ENCODE peak calls at places on chromosomes 16 and 17, in five cellular contexts. One of them, this sample, is unnamed. For H3K4me1, the result is how much of the 10 kb centered on the place peaks cover.

GRCh38 chr17:50279639-50280038 is 5.4 kb downstream of the TMEM92 start:
- DNase-seq in GM23338: no peak
- DNase-seq in colonic mucosa: no peak
- DNase-seq in pancreas: no peak
- DNase-seq in ascending aorta: no peak
- DNase-seq in this sample: no peak

GRCh38 chr16:54374136-54374535 is 87.5 kb upstream of the IRX3 start:
- DNase-seq in GM23338: no peak
- DNase-seq in colonic mucosa: no peak
- DNase-seq in pancreas: no peak
- DNase-seq in ascending aorta: no peak
- DNase-seq in this sample: no peak

GRCh38 chr17:67151717-67152116 is 93.3 kb downstream of the HELZ start:
- DNase-seq in GM23338: no peak
- DNase-seq in colonic mucosa: no peak
- DNase-seq in pancreas: no peak
- DNase-seq in ascending aorta: no peak
- DNase-seq in this sample: no peak

GRCh38 chr16:47469227-47469626 is 8.1 kb downstream of the PHKB start:
- DNase-seq in GM23338: no peak
- DNase-seq in colonic mucosa: no peak
- DNase-seq in pancreas: no peak
- DNase-seq in ascending aorta: no peak
- DNase-seq in this sample: no peak

GRCh38 chr17:68763551-68763950 is 162.4 kb upstream of the FAM20A start:
- DNase-seq in GM23338: no peak
- DNase-seq in colonic mucosa: no peak
- DNase-seq in pancreas: no peak
- DNase-seq in ascending aorta: no peak
- DNase-seq in this sample: no peak

GRCh38 chr17:41629316-41629715 is 4.9 kb upstream of the KRT17 start:
- DNase-seq in GM23338: no peak
- DNase-seq in colonic mucosa: no peak
- DNase-seq in pancreas: no peak
- DNase-seq in ascending aorta: no peak
- DNase-seq in this sample: no peak

GRCh38 chr17:68455756-68456528 is 1.4 kb downstream of the WIPI1 start:
- DNase-seq in GM23338: no peak
- DNase-seq in colonic mucosa: no peak
- DNase-seq in pancreas: no peak
- DNase-seq in ascending aorta: no peak
- DNase-seq in this sample: no peak

GRCh38 chr16:56885446-56886162 is 20.6 kb downstream of the SLC12A3 start:
- DNase-seq in GM23338: no peak
- DNase-seq in colonic mucosa: no peak
- DNase-seq in pancreas: no peak
- DNase-seq in ascending aorta: no peak
- DNase-seq in this sample: no peak

GRCh38 chr17:47316316-47316715 is 7.4 kb upstream of the EFCAB13 start:
- DNase-seq in GM23338: no peak
- DNase-seq in colonic mucosa: peak
- DNase-seq in pancreas: no peak
- DNase-seq in ascending aorta: no peak
- DNase-seq in this sample: no peak

GRCh38 chr17:38439436-38439835 is 11.2 kb downstream of the ARHGAP23 start:
- DNase-seq in GM23338: no peak
- DNase-seq in colonic mucosa: no peak
- DNase-seq in pancreas: no peak
- DNase-seq in ascending aorta: no peak
- DNase-seq in this sample: no peak

GRCh38 chr17:38435795-38436194 is 7.5 kb downstream of the ARHGAP23 start:
- DNase-seq in GM23338: no peak
- DNase-seq in colonic mucosa: no peak
- DNase-seq in pancreas: no peak
- DNase-seq in ascending aorta: no peak
- DNase-seq in this sample: no peak

GRCh38 chr17:38434178-38434665 is 6.0 kb downstream of the ARHGAP23 start:
- DNase-seq in GM23338: no peak
- DNase-seq in colonic mucosa: no peak
- DNase-seq in pancreas: no peak
- DNase-seq in ascending aorta: no peak
- DNase-seq in this sample: no peak

GRCh38 chr17:38440614-38441397 is 12.5 kb downstream of the ARHGAP23 start:
- DNase-seq in GM23338: peak
- DNase-seq in colonic mucosa: no peak
- DNase-seq in pancreas: no peak
- DNase-seq in ascending aorta: no peak
- DNase-seq in this sample: no peak

GRCh38 chr17:38436386-38436785 is 8.1 kb downstream of the ARHGAP23 start:
- DNase-seq in GM23338: no peak
- DNase-seq in colonic mucosa: no peak
- DNase-seq in pancreas: no peak
- DNase-seq in ascending aorta: no peak
- DNase-seq in this sample: no peak
- H3K4me1 ChIP-seq in GM23338: under half
- H3K4me1 ChIP-seq in colonic mucosa: under half
- H3K4me1 ChIP-seq in pancreas: under half
- H3K4me1 ChIP-seq in ascending aorta: under half
- H3K4me1 ChIP-seq in this sample: under half

DNA sequence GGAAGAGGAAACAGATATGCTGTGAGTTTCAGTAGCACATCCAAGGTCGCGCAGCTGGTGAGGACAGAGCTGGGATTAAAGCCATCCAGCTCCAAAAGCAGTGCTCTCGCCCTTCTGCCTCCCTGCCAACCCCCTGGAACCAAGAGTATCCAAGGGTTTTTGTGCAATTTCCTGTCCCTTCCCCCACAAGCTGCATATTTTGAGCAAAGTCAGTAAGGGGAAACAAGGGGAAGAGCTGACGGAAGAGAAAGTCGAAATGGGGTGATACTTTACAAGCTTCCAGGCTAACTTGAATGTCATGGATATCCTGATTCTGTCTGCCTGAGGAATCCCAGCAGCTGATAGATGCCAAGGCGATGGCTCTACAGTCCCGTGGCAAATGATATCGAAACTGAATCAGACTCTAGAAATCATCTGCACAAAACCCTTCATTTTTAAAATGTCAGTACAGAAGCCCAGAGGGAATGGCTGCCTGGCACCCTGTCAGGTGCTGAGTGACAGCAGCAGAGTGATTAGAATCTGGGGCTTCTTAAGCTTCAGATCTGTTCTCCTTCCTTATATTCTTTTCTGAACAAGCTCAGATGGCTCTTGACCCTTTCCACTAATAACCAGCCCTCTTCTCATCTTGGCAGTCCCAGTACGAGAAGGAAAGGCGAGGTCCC is 42.9 kb upstream of the TEKT3 start:
- DNase-seq in GM23338: peak
- DNase-seq in colonic mucosa: peak
- DNase-seq in pancreas: no peak
- DNase-seq in ascending aorta: no peak
- DNase-seq in this sample: peak
- H3K4me3 ChIP-seq in GM23338: no peak
- H3K4me3 ChIP-seq in colonic mucosa: no peak
- H3K4me3 ChIP-seq in pancreas: no peak
- H3K4me3 ChIP-seq in ascending aorta: peak
- H3K4me3 ChIP-seq in this sample: no peak

GRCh38 chr16:3182608-3183444 is 5.2 kb upstream of the OR1F1 start:
- DNase-seq in GM23338: peak
- DNase-seq in colonic mucosa: peak
- DNase-seq in pancreas: peak
- DNase-seq in ascending aorta: no peak
- DNase-seq in this sample: no peak
- TF ChIP-seq CTCF in GM23338: peak
- TF ChIP-seq CTCF in colonic mucosa: peak
- TF ChIP-seq CTCF in pancreas: peak
- TF ChIP-seq CTCF in ascending aorta: peak
- TF ChIP-seq CTCF in this sample: no peak

GRCh38 chr17:79831367-79832210 is 7.7 kb downstream of the CBX4 start:
- DNase-seq in GM23338: peak
- DNase-seq in colonic mucosa: peak
- DNase-seq in pancreas: peak
- DNase-seq in ascending aorta: no peak
- DNase-seq in this sample: peak
- H3K4me1 ChIP-seq in GM23338: under half
- H3K4me1 ChIP-seq in colonic mucosa: under half
- H3K4me1 ChIP-seq in pancreas: under half
- H3K4me1 ChIP-seq in ascending aorta: under half
- H3K4me1 ChIP-seq in this sample: under half

This sample was measured in mucosa of descending colon.